ENCODE peak calls at places on chromosome 21, in six cellular contexts. S is Peyer's patch, F is left lung, J is brain microvascular endothelial cell, M is T-cell, W is T-helper 2 cell. B is an unnamed sample.

GRCh38 chr21:45138199-45139002 is 64.0 kb downstream of the ADARB1 start:
- DNase-seq in S (peak), M (peak), F (peak), J (peak), W (peak), B (peak)

GRCh38 chr21:46189213-46189958 is 5.1 kb upstream of the SPATC1L start:
- DNase-seq in M (no peak), W (no peak), F (no peak), J (peak), S (peak), B (no peak)

GRCh38 chr21:45003331-45004058 is 63.7 kb downstream of the SLX9 start:
- DNase-seq in W (no peak), J (no peak), S (no peak), F (peak), M (no peak), B (no peak)

GRCh38 chr21:36654341-36654740 is 44.6 kb upstream of the SIM2 start:
- DNase-seq in M (no peak), F (no peak), W (no peak), J (no peak), S (no peak), B (no peak)

GRCh38 chr21:38804617-38805281 is 980 bp upstream of the ETS2 start:
- DNase-seq in J (peak), W (peak), S (peak), F (peak), M (peak), B (no peak)

GRCh38 chr21:26766826-26767325 is 78.3 kb downstream of the ADAMTS1 start:
- DNase-seq in M (no peak), F (no peak), S (no peak), W (no peak), J (no peak), B (no peak)

GRCh38 chr21:26842976-26843911 is 2.0 kb downstream of the ADAMTS1 start:
- DNase-seq in W (peak), S (peak), M (no peak), F (peak), J (peak), B (no peak)

GRCh38 chr21:43736224-43736883 is 17.4 kb downstream of the PDXK start:
- DNase-seq in M (no peak), F (no peak), J (no peak), W (no peak), S (no peak), B (no peak)

GRCh38 chr21:44426663-44427191 is 28.6 kb upstream of the LRRC3 start:
- DNase-seq in F (peak), W (no peak), J (no peak), M (no peak), S (peak), B (peak)

GRCh38 chr21:31974454-31974985 is 101.7 kb downstream of the HUNK start:
- DNase-seq in W (peak), M (peak), J (no peak), F (no peak), S (peak), B (peak)

GRCh38 chr21:42527489-42528158 is 14.0 kb downstream of the SLC37A1 start:
- DNase-seq in S (peak), F (no peak), J (no peak), W (peak), M (peak), B (peak)

GRCh38 chr21:34946385-34947121 is 102.5 kb downstream of the RUNX1 start:
- DNase-seq in F (no peak), M (no peak), W (peak), J (no peak), S (no peak), B (no peak)

GRCh38 chr21:31660134-31660565 is 657 bp downstream of the SOD1 start:
- DNase-seq in W (peak), S (no peak), J (no peak), M (peak), F (no peak), B (no peak)

GRCh38 chr21:8993284-8993942 is 1528.0 kb upstream of the TPTE start:
- DNase-seq in W (no peak), S (no peak), F (no peak), M (no peak), J (no peak), B (no peak)

GRCh38 chr21:35015435-35016024 is 33.6 kb downstream of the RUNX1 start:
- DNase-seq in W (peak), J (no peak), S (no peak), F (no peak), M (no peak), B (no peak)

GRCh38 chr21:46569071-46569470 is 35.8 kb downstream of the S100B start:
- DNase-seq in M (no peak), F (no peak), W (no peak), J (no peak), S (no peak), B (no peak)

GRCh38 chr21:44703731-44704635 is 7.0 kb downstream of the KRTAP10-12 start:
- DNase-seq in F (no peak), W (no peak), M (no peak), S (no peak), J (no peak), B (no peak)

GRCh38 chr21:36792505-36792967 is 93.6 kb downstream of the SIM2 start:
- DNase-seq in M (no peak), S (no peak), J (peak), W (no peak), F (no peak), B (no peak)

GRCh38 chr21:35503646-35504045 is 454.5 kb upstream of the RUNX1 start:
- DNase-seq in S (no peak), J (no peak), M (peak), W (peak), F (no peak), B (peak)

GRCh38 chr21:36209626-36210171 is 53.1 kb downstream of the DOP1B start:
- DNase-seq in J (peak), M (peak), W (peak), F (no peak), S (peak), B (peak)

GRCh38 chr21:36990508-36991205 is 15.8 kb upstream of the RIPPLY3 start:
- DNase-seq in S (no peak), F (no peak), W (no peak), J (no peak), M (no peak), B (no peak)

GRCh38 chr21:35231115-35231514 is 182.0 kb upstream of the RUNX1 start:
- DNase-seq in S (no peak), W (no peak), M (no peak), J (no peak), F (no peak), B (no peak)

GRCh38 chr21:45264146-45264918 is 23.4 kb downstream of the POFUT2 start:
- DNase-seq in F (no peak), W (no peak), M (no peak), J (no peak), S (peak), B (no peak)

GRCh38 chr21:39456665-39457064 is 4.9 kb downstream of the SH3BGR start:
- DNase-seq in M (no peak), F (no peak), W (no peak), J (no peak), S (no peak), B (no peak)

GRCh38 chr21:38267991-38268858 is 11.4 kb downstream of the KCNJ15 start:
- DNase-seq in F (no peak), J (no peak), S (no peak), W (no peak), M (no peak), B (no peak)

GRCh38 chr21:33128538-33128937 is 58.6 kb downstream of the OLIG1 start:
- DNase-seq in S (no peak), J (no peak), F (no peak), W (no peak), M (no peak), B (no peak)

B was measured in CD8-positive, alpha-beta T cell.